ENCODE peak calls at places on chromosomes 5 and 9, in six cellular contexts. P is GM12891, O is HepG2, J is suprapubic skin, C is HCT116, D is GM12878. X is an unnamed sample.

GRCh38 chr5:112329429-112330090 is 89.5 kb downstream of the EPB41L4A start:
- DNase-seq in P (peak; percentile 21), O (no peak), J (no peak), C (no peak), D (peak; percentile 38), X (peak; percentile 13)

GRCh38 chr9:89189215-89189614 is 10.6 kb upstream of the SHC3 start:
- DNase-seq in P (no peak), O (no peak), J (no peak), C (no peak), D (no peak), X (no peak)

GRCh38 chr9:123353984-123354591 is 1.9 kb upstream of the CRB2 start:
- DNase-seq in P (peak; percentile 79), O (peak; percentile 59), J (no peak), C (peak; percentile 52), D (no peak), X (peak; percentile 87)

GRCh38 chr5:150945947-150946346 is 41.2 kb upstream of the ZNF300 start:
- DNase-seq in P (no peak), O (no peak), J (no peak), C (no peak), D (no peak), X (no peak)

GRCh38 chr5:27472875-27473274 is 434.5 kb upstream of the CDH9 start:
- DNase-seq in P (no peak), O (peak; percentile 33), J (no peak), C (no peak), D (no peak), X (no peak)

GRCh38 chr9:6383551-6384225 is 29.3 kb upstream of the UHRF2 start:
- DNase-seq in P (no peak), O (no peak), J (no peak), C (no peak), D (no peak), X (no peak)

GRCh38 chr9:121440265-121440664 is 59.4 kb downstream of the GGTA1 start:
- DNase-seq in P (no peak), O (peak; percentile 39), J (no peak), C (peak; percentile 7), D (no peak), X (no peak)

GRCh38 chr9:133453651-133454050 is 6.1 kb upstream of the CACFD1 start:
- DNase-seq in P (no peak), O (no peak), J (no peak), C (no peak), D (no peak), X (no peak)

GRCh38 chr5:135670588-135670987 is 91.8 kb upstream of the CXCL14 start:
- DNase-seq in P (no peak), O (no peak), J (no peak), C (no peak), D (no peak), X (no peak)

GRCh38 chr5:160199410-160199911 is 29.8 kb upstream of the FABP6 start:
- DNase-seq in P (peak; percentile 85), O (no peak), J (peak; percentile 72), C (no peak), D (no peak), X (peak; percentile 83)

GRCh38 chr9:29241320-29241719 is 1668.0 kb upstream of the C9orf72 start:
- DNase-seq in P (no peak), O (no peak), J (no peak), C (no peak), D (no peak), X (no peak)

GRCh38 chr9:91935066-91935729 is 14.8 kb downstream of the ROR2 start:
- DNase-seq in P (no peak), O (no peak), J (no peak), C (no peak), D (no peak), X (no peak)

GRCh38 chr9:22107646-22108045 is 98.5 kb upstream of the CDKN2B start:
- DNase-seq in P (no peak), O (peak; percentile 19), J (no peak), C (no peak), D (no peak), X (no peak)

GRCh38 chr9:69824497-69825252 is 4.1 kb downstream of the CFAP95 start:
- DNase-seq in P (no peak), O (no peak), J (no peak), C (no peak), D (no peak), X (no peak)

GRCh38 chr9:97501177-97501971 is at the start of gene TMOD1:
- DNase-seq in P (peak; percentile 84), O (peak; percentile 35), J (peak; percentile 69), C (peak; percentile 23), D (no peak), X (peak; percentile 90)

DNA sequence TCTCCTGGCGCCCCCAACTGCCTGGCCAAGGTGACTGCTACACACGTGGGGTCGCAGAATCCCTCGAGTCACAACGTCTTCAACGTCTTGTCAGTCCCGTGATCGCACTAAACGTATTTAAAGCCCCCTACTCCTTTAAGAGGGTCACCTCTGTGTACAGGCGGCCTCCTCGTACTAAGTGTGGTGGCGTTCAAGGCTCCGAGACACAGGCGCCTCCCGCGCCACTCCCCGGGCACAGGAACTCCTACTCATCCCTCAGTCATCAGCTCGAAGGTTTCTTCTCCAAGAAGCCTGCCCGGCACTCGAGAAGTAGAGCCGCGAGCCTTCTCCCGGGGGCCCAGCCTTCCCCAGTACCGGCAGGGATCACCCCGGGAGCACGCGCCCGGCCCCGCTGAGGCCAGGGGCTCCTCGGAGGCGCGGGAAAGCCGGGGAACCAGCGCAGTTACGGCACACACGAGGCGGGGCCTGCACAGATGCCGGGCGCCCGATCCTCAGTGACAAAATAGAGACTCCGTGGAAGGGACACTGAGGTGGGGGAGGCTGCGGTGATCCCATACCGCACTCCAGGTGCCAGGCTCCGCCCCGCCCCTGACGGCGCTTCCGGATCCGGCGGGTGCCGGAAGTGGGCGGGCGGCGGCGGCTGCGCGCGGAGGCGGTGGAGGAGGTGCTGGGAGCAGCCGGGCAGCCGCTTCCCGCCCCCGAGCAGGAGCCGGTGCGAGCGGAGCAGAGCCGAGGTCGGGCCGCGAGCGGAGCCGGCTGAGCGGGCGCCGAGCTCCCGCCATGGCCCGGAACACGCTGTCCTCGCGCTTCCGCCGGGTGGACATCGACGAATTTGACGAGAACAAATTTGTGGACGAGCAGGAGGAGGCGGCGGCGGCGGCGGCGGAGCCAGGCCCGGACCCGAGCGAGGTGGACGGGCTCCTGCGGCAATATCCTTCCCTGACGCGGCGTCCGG is 6.9 kb downstream of the ARPC5L start:
- DNase-seq in P (peak; percentile 95), O (peak; percentile 71), J (peak; percentile 90), C (peak; percentile 40), D (no peak), X (peak; percentile 94)
- TF ChIP-seq POLR2AphosphoS5 in P (peak; percentile 84), O (peak; percentile 85), J (peak; percentile 26), C (peak; percentile 89), D (peak; percentile 96), X (peak; percentile 95)

GRCh38 chr5:154940375-154940771 is 500 bp upstream of the MRPL22 start:
- DNase-seq in P (no peak), O (no peak), J (no peak), C (no peak), D (no peak), X (no peak)

GRCh38 chr5:154943527-154943926 is 2.7 kb downstream of the MRPL22 start:
- DNase-seq in P (no peak), O (no peak), J (no peak), C (no peak), D (no peak), X (no peak)

GRCh38 chr5:154944716-154945115 is 3.8 kb downstream of the MRPL22 start:
- DNase-seq in P (no peak), O (no peak), J (no peak), C (no peak), D (no peak), X (no peak)

GRCh38 chr5:154937718-154938466 is at the start of gene GEMIN5:
- DNase-seq in P (peak; percentile 83), O (peak; percentile 79), J (peak; percentile 84), C (peak; percentile 77), D (peak; percentile 54), X (peak; percentile 81)

DNA sequence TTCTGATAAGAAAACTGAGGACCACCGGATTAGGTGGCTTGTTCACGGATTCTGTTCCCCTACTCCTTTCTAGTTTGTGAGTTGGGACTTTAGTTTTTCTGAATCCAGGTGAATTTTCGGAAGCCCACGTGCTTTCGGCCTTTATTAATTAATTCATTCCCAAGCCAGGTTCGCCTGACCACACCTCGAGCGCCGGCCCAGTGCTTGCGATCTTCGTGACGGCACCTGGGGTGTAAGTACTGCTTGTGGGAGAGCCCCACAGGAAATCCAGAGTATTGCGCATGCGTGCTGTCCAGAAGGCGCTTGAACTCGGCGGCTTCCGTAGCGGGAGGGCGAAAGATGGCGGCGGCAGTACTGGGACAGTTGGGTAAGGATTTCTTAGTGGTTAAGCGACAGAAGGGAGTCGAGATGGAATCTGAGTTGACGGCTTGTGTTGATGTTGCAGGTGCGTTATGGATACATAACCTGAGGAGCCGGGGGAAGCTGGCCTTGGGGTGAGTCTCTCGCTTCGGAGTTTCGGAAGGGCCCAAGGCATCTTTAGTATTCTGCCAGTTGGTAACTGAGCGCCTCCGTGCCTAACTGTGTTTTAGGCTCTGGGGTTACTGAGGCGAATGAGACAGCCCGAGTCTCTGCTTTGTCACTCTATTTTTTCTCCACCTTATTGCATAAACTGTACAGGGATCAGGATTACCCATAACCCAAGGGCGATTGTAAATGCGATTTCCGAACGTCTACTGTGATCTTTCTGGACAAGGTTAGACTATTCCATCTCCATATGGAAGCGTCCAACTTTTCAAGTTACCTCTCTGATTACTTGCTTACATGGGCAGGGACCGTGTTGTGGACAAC is at the start of gene MRPL22:
- DNase-seq in P (peak; percentile 72), O (peak; percentile 87), J (peak; percentile 95), C (peak; percentile 87), D (peak; percentile 80), X (peak; percentile 71)
- TF ChIP-seq POLR2A in P (peak; percentile 90), O (peak; percentile 83), J (no peak), C (peak; percentile 90), D (peak; percentile 89), X (peak; percentile 91)

DNA sequence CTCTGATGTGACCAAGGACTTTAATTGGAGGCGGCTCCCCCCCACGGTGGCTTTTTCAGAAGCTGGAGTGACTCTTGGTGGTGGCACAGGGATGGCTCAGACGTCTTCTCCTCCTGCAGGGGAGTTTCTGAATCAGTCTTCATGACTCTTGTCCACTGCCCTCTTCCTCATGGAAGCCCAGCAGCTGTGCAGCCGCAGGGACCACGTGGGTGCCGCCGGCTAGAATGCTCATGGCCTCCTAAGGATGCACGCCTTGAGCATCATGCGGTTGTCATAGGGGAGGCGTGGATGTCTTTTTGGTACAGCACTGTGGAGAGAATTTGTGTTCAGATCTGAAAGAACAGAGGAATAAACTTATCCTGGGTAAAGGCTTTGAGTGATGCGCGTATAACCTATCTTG is 1.3 kb downstream of the TEX53 start:
- DNase-seq in P (no peak), O (no peak), J (no peak), C (no peak), D (no peak), X (no peak)
- TF ChIP-seq POLR2AphosphoS5 in P (no peak), O (no peak), J (no peak), C (no peak), D (no peak), X (no peak)

GRCh38 chr5:72847439-72847838 is 31.0 kb downstream of the TNPO1 start:
- DNase-seq in P (no peak), O (no peak), J (no peak), C (no peak), D (no peak), X (no peak)

GRCh38 chr5:72846483-72846882 is 30.0 kb downstream of the TNPO1 start:
- DNase-seq in P (no peak), O (no peak), J (no peak), C (no peak), D (no peak), X (no peak)

GRCh38 chr5:72848474-72849428 is 32.3 kb downstream of the TNPO1 start:
- DNase-seq in P (peak; percentile 37), O (peak; percentile 12), J (peak; percentile 76), C (no peak), D (peak; percentile 40), X (peak; percentile 32)

GRCh38 chr5:72849546-72849945 is 33.1 kb downstream of the TNPO1 start:
- DNase-seq in P (no peak), O (no peak), J (no peak), C (no peak), D (no peak), X (no peak)

GRCh38 chr5:72847989-72848473 is 31.6 kb downstream of the TNPO1 start:
- DNase-seq in P (peak; percentile 49), O (peak; percentile 73), J (peak; percentile 92), C (peak; percentile 81), D (peak; percentile 40), X (peak; percentile 37)
- TF ChIP-seq POLR2A in P (peak; percentile 97), O (peak; percentile 95), J (peak; percentile 49), C (peak; percentile 79), D (peak; percentile 98), X (peak; percentile 97)